ENCODE peak calls at places on chromosomes 1 and 21, in four cellular contexts. G is ELR, E is progenitor cell of endocrine pancreas, W is anterior cingulate cortex. R is an unnamed sample.

GRCh38 chr1:15762546-15762945 is 4.0 kb downstream of the FBLIM1 start:
- DNase-seq in W (no peak), E (no peak), G (peak; percentile 47), R (no peak)

GRCh38 chr1:229213797-229214196 is 57.1 kb upstream of the RAB4A start:
- DNase-seq in W (no peak), E (no peak), G (no peak), R (no peak)

GRCh38 chr1:116825735-116826438 is 71.7 kb downstream of the CD2 start:
- DNase-seq in G (no peak), E (no peak), W (no peak), R (no peak)

GRCh38 chr1:188958461-188959115 is 1519.1 kb downstream of the BRINP3 start:
- DNase-seq in G (no peak), E (no peak), W (no peak), R (no peak)

GRCh38 chr1:27193194-27193593 is 38.3 kb upstream of the SLC9A1 start:
- DNase-seq in G (no peak), W (no peak), E (no peak), R (no peak)

GRCh38 chr21:16620921-16621320 is 891.1 kb downstream of the USP25 start:
- DNase-seq in W (no peak), G (no peak), E (no peak), R (no peak)

GRCh38 chr1:212671342-212672031 is 28.2 kb downstream of the BATF3 start:
- DNase-seq in E (no peak), W (no peak), G (peak; percentile 66), R (peak; percentile 78)

GRCh38 chr21:29175408-29176147 is 45.1 kb downstream of the MAP3K7CL start:
- DNase-seq in W (no peak), E (no peak), G (no peak), R (no peak)

GRCh38 chr1:220786057-220786336 is 716 bp upstream of the MTARC1 start:
- DNase-seq in G (no peak), W (no peak), E (no peak), R (no peak)

GRCh38 chr1:111748618-111749337 is 6.9 kb upstream of the DDX20 start:
- DNase-seq in W (no peak), G (no peak), E (no peak), R (no peak)

GRCh38 chr1:77406661-77407060 is 124.8 kb downstream of the AK5 start:
- DNase-seq in E (no peak), W (no peak), G (peak; percentile 33), R (no peak)

GRCh38 chr1:230251644-230252191 is 174.4 kb downstream of the PGBD5 start:
- DNase-seq in W (no peak), E (no peak), G (no peak), R (no peak)

GRCh38 chr1:182297312-182297711 is 94.3 kb downstream of the GLUL start:
- DNase-seq in G (no peak), W (no peak), E (no peak), R (no peak)

GRCh38 chr1:85093644-85094043 is 45.3 kb upstream of the MCOLN3 start:
- DNase-seq in E (no peak), W (no peak), G (no peak), R (peak; percentile 36)

GRCh38 chr1:25033030-25033827 is 103.2 kb upstream of the RUNX3 start:
- DNase-seq in W (no peak), G (no peak), E (no peak), R (no peak)

GRCh38 chr1:20732071-20732587 is 374 bp downstream of the SH2D5 start:
- DNase-seq in E (peak; percentile 53), G (peak; percentile 85), W (no peak), R (peak; percentile 67)

GRCh38 chr1:115679141-115679611 is 37.4 kb downstream of the VANGL1 start:
- DNase-seq in G (peak; percentile 74), W (no peak), E (no peak), R (peak; percentile 81)

GRCh38 chr1:116415699-116416533 is 42.9 kb downstream of the ATP1A1 start:
- DNase-seq in G (no peak), E (no peak), W (no peak), R (no peak)

GRCh38 chr1:244836135-244836521 is 670 bp downstream of the COX20 start:
- DNase-seq in W (no peak), G (peak; percentile 61), E (no peak), R (no peak)

GRCh38 chr1:13593511-13594131 is 10.0 kb downstream of the PDPN start:
- DNase-seq in W (no peak), G (no peak), E (no peak), R (peak; percentile 97)

GRCh38 chr1:152252157-152252556 is 28.2 kb upstream of the HRNR start:
- DNase-seq in W (no peak), G (peak; percentile 17), E (no peak), R (peak; percentile 91)

GRCh38 chr1:13749543-13750307 is 49.7 kb downstream of the PRDM2 start:
- DNase-seq in E (peak; percentile 53), G (peak; percentile 65), W (no peak), R (peak; percentile 29)

GRCh38 chr1:205923663-205924435 is 19.4 kb downstream of the SLC26A9 start:
- DNase-seq in G (no peak), E (no peak), W (no peak), R (no peak)

GRCh38 chr1:203129501-203130231 is 2.1 kb downstream of the ADORA1 start:
- DNase-seq in W (no peak), G (no peak), E (no peak), R (no peak)

GRCh38 chr1:118243269-118243668 is 58.2 kb upstream of the SPAG17 start:
- DNase-seq in E (no peak), G (no peak), W (no peak), R (no peak)

GRCh38 chr1:75795703-75796193 is 934 bp upstream of the MSH4 start:
- DNase-seq in W (no peak), E (no peak), G (no peak), R (no peak)

GRCh38 chr21:38476385-38476784 is 21.9 kb downstream of the ERG start:
- DNase-seq in W (no peak), G (no peak), E (no peak), R (no peak)

GRCh38 chr1:241842565-241842964 is 5.4 kb upstream of the EXO1 start:
- DNase-seq in G (peak; percentile 71), E (no peak), W (no peak), R (peak; percentile 48)

GRCh38 chr1:245363821-245364220 is 209.0 kb downstream of the KIF26B start:
- DNase-seq in E (no peak), G (no peak), W (no peak), R (no peak)

GRCh38 chr1:79193211-79194079 is 186.9 kb upstream of the ADGRL4 start:
- DNase-seq in G (peak; percentile 64), W (no peak), E (no peak), R (peak; percentile 86)

GRCh38 chr1:162035241-162035640 is 11.6 kb upstream of the OLFML2B start:
- DNase-seq in G (peak; percentile 57), W (no peak), E (no peak), R (peak; percentile 68)

GRCh38 chr21:16309250-16309971 is 579.6 kb downstream of the USP25 start:
- DNase-seq in E (no peak), W (no peak), G (no peak), R (no peak)

GRCh38 chr1:175172503-175172902 is 20.1 kb downstream of the KIAA0040 start:
- DNase-seq in E (no peak), W (no peak), G (no peak), R (no peak)

GRCh38 chr1:86714561-86715244 is 10.3 kb downstream of the SH3GLB1 start:
- DNase-seq in W (no peak), E (no peak), G (no peak), R (peak; percentile 91)

GRCh38 chr1:163104405-163105099 is 35.4 kb downstream of the RGS4 start:
- DNase-seq in E (no peak), W (no peak), G (no peak), R (no peak)

GRCh38 chr1:223765036-223765718 is 52.8 kb downstream of the CAPN2 start:
- DNase-seq in G (peak; percentile 26), W (no peak), E (no peak), R (no peak)